ENCODE peak calls at places on chromosome 17, in seven cellular contexts. J is HCT116, A is heart right ventricle, U is body of pancreas, C is left lung, W is astrocyte of the spinal cord, K is thyroid gland. H is an unnamed sample.
A peak's percentile ranks its signal among the peaks of the same experiment; 100 is the strongest.

GRCh38 chr17:81520021-81520894 is 7.7 kb upstream of the ACTG1 start:
- DNase-seq in W (no peak), C (peak; percentile 79), A (no peak), J (no peak), K (peak; percentile 41), U (peak; percentile 31), H (no peak)

GRCh38 chr17:31467502-31468256 is 76.2 kb downstream of the RAB11FIP4 start:
- DNase-seq in A (peak; percentile 55), C (no peak), K (peak; percentile 15), J (no peak), W (no peak), U (peak; percentile 63), H (no peak)

GRCh38 chr17:65320856-65321255 is 183.7 kb downstream of the RGS9 start:
- DNase-seq in K (no peak), W (no peak), J (no peak), A (no peak), C (no peak), U (no peak), H (no peak)

GRCh38 chr17:44204453-44204882 is 4.8 kb upstream of the ATXN7L3 start:
- DNase-seq in C (no peak), K (no peak), U (no peak), W (peak; percentile 43), J (no peak), A (no peak), H (peak; percentile 82)

GRCh38 chr17:37048806-37049205 is 100.1 kb downstream of the AATF start:
- DNase-seq in W (no peak), A (no peak), K (no peak), C (no peak), U (no peak), J (no peak), H (no peak)

GRCh38 chr17:4998666-4999428 is 1.1 kb downstream of the KIF1C start:
- DNase-seq in U (peak; percentile 46), K (peak; percentile 41), J (no peak), A (no peak), W (no peak), C (no peak), H (no peak)

GRCh38 chr17:81470944-81471803 is 41.4 kb downstream of the ACTG1 start:
- DNase-seq in U (no peak), W (peak; percentile 37), K (no peak), C (no peak), A (no peak), J (no peak), H (peak; percentile 49)

GRCh38 chr17:60154616-60155426 is 5.0 kb downstream of the CA4 start:
- DNase-seq in J (no peak), W (peak; percentile 77), K (no peak), U (no peak), A (peak; percentile 62), C (no peak), H (peak; percentile 95)

GRCh38 chr17:43791589-43791988 is 11.4 kb downstream of the CFAP97D1 start:
- DNase-seq in J (peak; percentile 82), C (no peak), W (peak; percentile 45), U (no peak), K (no peak), A (no peak), H (peak; percentile 63)

GRCh38 chr17:45851022-45851421 is 6.3 kb downstream of the SPPL2C start:
- DNase-seq in J (no peak), W (no peak), K (no peak), A (no peak), U (no peak), C (no peak), H (no peak)

GRCh38 chr17:42365136-42365535 is 23.1 kb downstream of the STAT3 start:
- DNase-seq in J (no peak), A (no peak), C (no peak), W (peak; percentile 83), U (no peak), K (no peak), H (peak; percentile 80)

GRCh38 chr17:74702132-74702876 is 10.4 kb downstream of the CD300LF start:
- DNase-seq in C (no peak), U (no peak), K (no peak), W (no peak), A (no peak), J (no peak), H (no peak)

GRCh38 chr17:67211742-67212141 is 33.3 kb downstream of the HELZ start:
- DNase-seq in K (no peak), J (no peak), W (no peak), C (no peak), U (no peak), A (no peak), H (peak; percentile 62)

GRCh38 chr17:78716814-78717393 is 65.2 kb downstream of the CYTH1 start:
- DNase-seq in K (peak; percentile 90), A (peak; percentile 72), J (no peak), W (peak; percentile 31), U (peak; percentile 91), C (peak; percentile 82), H (peak; percentile 49)

GRCh38 chr17:80646328-80646727 is 101.7 kb downstream of the RPTOR start:
- DNase-seq in U (no peak), J (no peak), K (no peak), C (no peak), W (no peak), A (no peak), H (no peak)

GRCh38 chr17:35900280-35900679 is 20.1 kb upstream of the CCL5 start:
- DNase-seq in C (no peak), W (no peak), J (no peak), K (no peak), U (no peak), A (no peak), H (no peak)

GRCh38 chr17:64941761-64942160 is 22.5 kb upstream of the LRRC37A3 start:
- DNase-seq in K (no peak), A (no peak), C (no peak), W (no peak), J (no peak), U (no peak), H (no peak)

GRCh38 chr17:14545156-14545906 is 244.4 kb downstream of the HS3ST3B1 start:
- DNase-seq in C (no peak), J (no peak), A (no peak), W (no peak), U (no peak), K (no peak), H (no peak)

GRCh38 chr17:58002973-58003372 is 4.1 kb downstream of the SRSF1 start:
- DNase-seq in W (no peak), C (no peak), A (no peak), J (no peak), K (no peak), U (no peak), H (no peak)

GRCh38 chr17:75983501-75984181 is 4.6 kb downstream of the TEN1 start:
- DNase-seq in W (no peak), K (no peak), U (peak; percentile 92), A (no peak), J (no peak), C (no peak), H (peak; percentile 63)
- H3K4me3 ChIP-seq in W (no peak overlapping the region), K (no peak overlapping the region), U (no peak overlapping the region), A (no peak overlapping the region), J (no peak overlapping the region), C (no peak overlapping the region), H (no peak overlapping the region)

GRCh38 chr17:75876938-75877751 is 1.2 kb downstream of the TRIM47 start:
- DNase-seq in C (peak; percentile 91), A (peak; percentile 97), J (peak; percentile 87), K (peak; percentile 91), U (peak; percentile 95), W (peak; percentile 92), H (peak; percentile 97)

GRCh38 chr17:75875940-75876189 is 2.5 kb downstream of the TRIM47 start:
- DNase-seq in K (no peak), C (peak; percentile 89), J (no peak), W (no peak), A (peak; percentile 46), U (no peak), H (no peak)

GRCh38 chr17:75876190-75876937 is 2.0 kb downstream of the TRIM47 start:
- DNase-seq in U (peak; percentile 97), C (no peak), K (peak; percentile 84), A (no peak), W (no peak), J (peak; percentile 84), H (no peak)

GRCh38 chr17:75877752-75878173 is 618 bp downstream of the TRIM47 start:
- DNase-seq in K (peak; percentile 70), A (peak; percentile 66), W (peak; percentile 57), C (peak; percentile 95), U (peak; percentile 84), J (no peak), H (peak; percentile 70)

GRCh38 chr17:75878174-75878998 is at the start of gene TRIM47:
- DNase-seq in J (no peak), A (peak; percentile 72), W (peak; percentile 56), K (peak; percentile 56), U (peak; percentile 73), C (peak; percentile 91), H (peak; percentile 46)
- TF ChIP-seq CTCF in J (peak; percentile 33), A (no peak), W (peak; percentile 28), K (no peak), U (peak; percentile 41), C (peak; percentile 13), H (peak; percentile 20)

DNA sequence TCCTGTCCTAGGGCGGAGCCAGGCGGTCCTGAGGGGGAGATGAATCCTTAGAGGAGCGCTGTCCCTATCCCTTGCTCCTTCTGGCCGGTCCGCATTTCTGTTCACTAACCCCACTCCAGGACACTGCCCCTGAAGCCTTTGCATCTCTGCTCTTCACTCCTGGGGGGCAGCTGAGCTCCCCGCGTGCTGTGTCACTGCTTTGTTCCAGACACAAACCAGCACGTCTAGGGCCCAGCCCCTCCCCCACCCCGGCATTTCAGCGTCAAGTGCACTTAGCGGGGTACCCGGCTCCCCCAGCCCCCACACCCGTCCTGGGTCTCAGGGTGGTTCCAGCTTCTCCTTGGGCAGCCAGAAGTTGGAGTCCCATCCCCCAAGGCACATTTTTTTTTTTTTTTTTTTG is 8.9 kb downstream of the CORO6 start:
- DNase-seq in U (no peak), A (no peak), K (no peak), W (no peak), C (peak; percentile 59), J (no peak), H (no peak)
- H3K4me3 ChIP-seq in U (no peak overlapping the region), A (peak overlapping the region; percentile 51), K (peak overlapping the region; percentile 20), W (no peak overlapping the region), C (no peak overlapping the region), J (no peak overlapping the region), H (peak overlapping the region; percentile 17)

DNA sequence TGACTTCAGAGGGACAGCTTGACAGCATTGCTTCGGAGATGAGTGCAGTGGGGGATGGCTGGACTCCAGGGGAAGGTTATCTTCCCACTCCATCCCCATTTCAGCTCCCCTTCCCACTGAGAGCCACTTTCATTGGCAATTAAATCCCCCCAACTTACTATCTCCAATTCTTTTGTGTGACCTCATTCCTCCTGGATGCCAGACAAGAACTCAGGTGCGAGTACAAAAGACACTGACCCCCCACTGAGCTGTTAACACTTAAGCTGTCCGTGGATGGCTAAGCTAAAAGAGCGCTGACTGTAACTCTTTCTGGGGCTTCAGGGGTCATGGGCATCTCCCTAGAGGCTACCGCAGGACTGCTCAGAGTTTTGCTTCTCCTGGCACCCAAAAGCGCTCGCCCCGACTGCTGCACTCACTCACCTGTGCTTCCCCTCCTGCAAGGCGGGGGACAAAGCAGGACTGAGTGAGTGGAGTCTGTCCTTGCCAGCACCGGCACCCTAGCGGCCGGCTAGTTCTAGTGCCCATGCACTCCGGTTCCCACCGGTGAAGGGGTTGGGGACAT is 44.8 kb upstream of the FBXO47 start:
- DNase-seq in W (no peak), J (no peak), U (peak; percentile 22), A (no peak), C (no peak), K (peak; percentile 34), H (no peak)
- TF ChIP-seq CTCF in W (no peak), J (no peak), U (no peak), A (no peak), C (no peak), K (peak; percentile 19), H (no peak)